ENCODE peak calls at places on chromosomes 6 and 20, in five cellular contexts. V is non-pigmented ciliary epithelial cell; T is stimulated activated CD4-positive, alpha-beta T cell treated with anti-CD3 and anti-CD28 coated beads, TNF-alpha, amount 100 ng/mL, for 48 hours; P is HuH-7.5; Y is amygdala. U is an unnamed sample.

GRCh38 chr6:151160869-151161268 is 78.9 kb upstream of the AKAP12 start:
- DNase-seq in T (no peak), Y (no peak), V (peak), P (no peak), U (no peak)

GRCh38 chr6:168060521-168060931 is 18.5 kb downstream of the FRMD1 start:
- DNase-seq in Y (no peak), V (peak), P (peak), T (no peak), U (peak)

GRCh38 chr20:62908971-62909791 is 17.1 kb downstream of the DIDO1 start:
- DNase-seq in Y (no peak), T (no peak), V (no peak), P (no peak), U (no peak)

GRCh38 chr6:113326781-113327180 is 530.4 kb upstream of the MARCKS start:
- DNase-seq in V (no peak), T (no peak), Y (no peak), P (no peak), U (no peak)

GRCh38 chr20:24619212-24619611 is 149.8 kb downstream of the SYNDIG1 start:
- DNase-seq in T (no peak), Y (no peak), P (no peak), V (no peak), U (no peak)

GRCh38 chr6:25017932-25018581 is 82.3 kb upstream of the RIPOR2 start:
- DNase-seq in V (no peak), T (peak), P (no peak), Y (no peak), U (no peak)

GRCh38 chr20:276620-277495 is 13.7 kb downstream of the C20orf96 start:
- DNase-seq in T (no peak), P (no peak), V (no peak), Y (no peak), U (no peak)

GRCh38 chr6:15754035-15754705 is 91.3 kb upstream of the DTNBP1 start:
- DNase-seq in T (no peak), V (no peak), P (no peak), Y (no peak), U (no peak)

GRCh38 chr6:99425647-99426453 is 742 bp upstream of the PNISR start:
- DNase-seq in V (peak), T (peak), P (peak), Y (peak), U (peak)

GRCh38 chr20:45181639-45182038 is 6.9 kb downstream of the PI3 start:
- DNase-seq in P (no peak), V (no peak), Y (no peak), T (no peak), U (no peak)

GRCh38 chr20:57591289-57592229 is 28.7 kb downstream of the ZBP1 start:
- DNase-seq in V (no peak), Y (no peak), T (no peak), P (no peak), U (no peak)

GRCh38 chr20:31661625-31662371 is 24.1 kb downstream of the COX4I2 start:
- DNase-seq in T (peak), V (no peak), P (peak), Y (peak), U (peak)

GRCh38 chr6:20497200-20497820 is 36.9 kb upstream of the CDKAL1 start:
- DNase-seq in T (no peak), Y (no peak), P (no peak), V (no peak), U (no peak)

GRCh38 chr6:53250761-53251672 is 97.7 kb downstream of the ELOVL5 start:
- DNase-seq in T (no peak), P (no peak), V (no peak), Y (no peak), U (no peak)

GRCh38 chr6:3022765-3023662 is 23.3 kb downstream of the NQO2 start:
- DNase-seq in V (no peak), T (no peak), Y (no peak), P (no peak), U (no peak)

GRCh38 chr6:15296735-15297134 is 50.9 kb downstream of the JARID2 start:
- DNase-seq in Y (no peak), T (no peak), V (no peak), P (no peak), U (no peak)